ENCODE peak calls at places on chromosomes 11 and 22, in four cellular contexts. Z is thoracic aorta, Q is AG04449, Y is endodermal cell. T is an unnamed sample.

GRCh38 chr11:66841861-66842260 is 1.4 kb upstream of the RCE1 start:
- DNase-seq in Z (no peak), Y (peak; percentile 35), Q (no peak), T (no peak)

GRCh38 chr11:91220476-91221202 is 997.8 kb upstream of the CHORDC1 start:
- DNase-seq in Q (no peak), Y (no peak), Z (no peak), T (peak; percentile 29)

GRCh38 chr11:101446238-101446637 is 137.6 kb downstream of the TRPC6 start:
- DNase-seq in Q (peak; percentile 51), Y (no peak), Z (no peak), T (peak; percentile 32)

GRCh38 chr11:78796956-78797355 is 222.3 kb upstream of the NARS2 start:
- DNase-seq in Z (no peak), Q (peak; percentile 88), Y (no peak), T (peak; percentile 96)

GRCh38 chr11:9002920-9003572 is 755 bp downstream of the NRIP3 start:
- DNase-seq in Y (no peak), Z (no peak), Q (no peak), T (no peak)

GRCh38 chr11:62418136-62418535 is 697 bp upstream of the SCGB1A1 start:
- DNase-seq in Z (no peak), Q (no peak), Y (no peak), T (no peak)

GRCh38 chr22:29209624-29209929 is 3.9 kb downstream of the EMID1 start:
- DNase-seq in Z (no peak), Y (no peak), Q (no peak), T (no peak)

GRCh38 chr11:122040476-122040875 is 75.5 kb downstream of the BLID start:
- DNase-seq in Z (no peak), Q (no peak), Y (peak; percentile 49), T (peak; percentile 13)

GRCh38 chr22:31206896-31207687 is 5.0 kb upstream of the LIMK2 start:
- DNase-seq in Y (no peak), Q (no peak), Z (no peak), T (no peak)

GRCh38 chr11:121741316-121741715 is 288.5 kb upstream of the SORL1-AS1 start:
- DNase-seq in Q (no peak), Y (no peak), Z (no peak), T (peak; percentile 27)

GRCh38 chr11:898160-898517 is 12.5 kb downstream of the CHID1 start:
- DNase-seq in Y (peak; percentile 77), Q (no peak), Z (no peak), T (peak; percentile 14)

GRCh38 chr22:22894740-22895731 is 7.4 kb downstream of the IGLL5 start:
- DNase-seq in Z (no peak), Q (no peak), Y (no peak), T (no peak)

GRCh38 chr11:114059278-114059983 is at the start of gene ZBTB16:
- DNase-seq in Z (peak; percentile 56), Q (no peak), Y (peak; percentile 90), T (peak; percentile 80)

GRCh38 chr11:77813256-77813655 is 7.3 kb downstream of the RSF1 start:
- DNase-seq in Y (no peak), Z (no peak), Q (no peak), T (peak; percentile 43)

GRCh38 chr11:11155962-11156815 is 196.9 kb downstream of the CSNK2A3 start:
- DNase-seq in Q (no peak), Y (peak; percentile 96), Z (no peak), T (no peak)

GRCh38 chr11:43518407-43519165 is 159.9 kb downstream of the TTC17 start:
- DNase-seq in Y (peak; percentile 3), Z (no peak), Q (no peak), T (peak; percentile 5)

GRCh38 chr11:122202951-122203456 is 87.0 kb upstream of the BLID start:
- DNase-seq in Z (no peak), Q (no peak), Y (peak; percentile 92), T (peak; percentile 85)

GRCh38 chr11:114891911-114892310 is 213.6 kb downstream of the NXPE2 start:
- DNase-seq in Z (no peak), Y (no peak), Q (no peak), T (no peak)

GRCh38 chr11:69278091-69278867 is 15.7 kb upstream of the MYEOV start:
- DNase-seq in Q (no peak), Y (peak; percentile 83), Z (no peak), T (peak; percentile 14)

GRCh38 chr11:123249354-123249753 is 54.3 kb upstream of the CLMP start:
- DNase-seq in Z (no peak), Q (no peak), Y (no peak), T (no peak)

GRCh38 chr22:33841281-33842005 is 78.8 kb downstream of the LARGE1 start:
- DNase-seq in Q (no peak), Z (no peak), Y (no peak), T (no peak)

GRCh38 chr11:7648264-7648663 is 25.0 kb downstream of the CYB5R2 start:
- DNase-seq in Q (no peak), Z (no peak), Y (no peak), T (no peak)

GRCh38 chr11:7654094-7654742 is 19.1 kb downstream of the CYB5R2 start:
- DNase-seq in Z (no peak), Q (no peak), Y (no peak), T (no peak)

GRCh38 chr11:7651140-7651551 is 22.2 kb downstream of the CYB5R2 start:
- DNase-seq in Y (peak; percentile 25), Z (no peak), Q (no peak), T (no peak)

GRCh38 chr11:7655253-7656217 is 17.8 kb downstream of the CYB5R2 start:
- DNase-seq in Z (no peak), Y (no peak), Q (no peak), T (no peak)

DNA sequence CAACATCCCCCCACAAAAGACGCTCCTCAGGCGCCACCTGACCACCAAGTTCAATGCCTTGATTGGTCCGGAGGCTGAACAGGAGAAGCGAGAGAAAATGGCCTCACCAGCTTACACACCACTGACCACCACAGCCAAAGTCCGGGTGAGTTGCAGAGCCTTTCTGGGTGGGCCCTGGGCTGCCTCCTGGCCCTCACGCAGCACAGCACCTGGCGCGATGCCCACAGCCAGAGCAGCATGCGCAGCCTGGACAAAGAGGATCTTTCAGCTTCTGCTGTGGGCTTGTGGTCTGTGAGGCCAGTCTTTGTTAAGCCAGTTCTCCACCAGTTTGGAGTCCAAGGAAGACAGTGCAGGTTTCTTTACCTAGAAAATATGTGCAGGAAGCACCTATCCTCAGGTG is 21.6 kb downstream of the CYB5R2 start:
- DNase-seq in Z (no peak), Q (no peak), Y (peak; percentile 32), T (no peak)
- TF ChIP-seq CTCF in Z (no peak), Q (no peak), Y (no peak), T (no peak)

GRCh38 chr11:103609117-103610066 is 427.0 kb upstream of the DDI1 start:
- DNase-seq in Z (no peak), Y (peak; percentile 83), Q (peak; percentile 81), T (peak; percentile 95)
- TF ChIP-seq CTCF in Z (peak; percentile 16), Y (peak; percentile 81), Q (peak; percentile 82), T (peak; percentile 89)

GRCh38 chr11:73389134-73389525 is 12.9 kb downstream of the RELT start:
- DNase-seq in Q (no peak), Z (no peak), Y (no peak), T (no peak)
- TF ChIP-seq CTCF in Q (no peak), Z (no peak), Y (no peak), T (no peak)

GRCh38 chr11:120712862-120713770 is 201.6 kb downstream of the GRIK4 start:
- DNase-seq in Q (no peak), Z (no peak), Y (no peak), T (no peak)

GRCh38 chr11:120717042-120717441 is 205.5 kb downstream of the GRIK4 start:
- DNase-seq in Q (no peak), Y (no peak), Z (no peak), T (no peak)

GRCh38 chr11:120717623-120718022 is 206.1 kb downstream of the GRIK4 start:
- DNase-seq in Y (no peak), Q (no peak), Z (no peak), T (no peak)

GRCh38 chr11:120714448-120714847 is 202.9 kb downstream of the GRIK4 start:
- DNase-seq in Z (no peak), Y (no peak), Q (no peak), T (peak; percentile 27)

DNA sequence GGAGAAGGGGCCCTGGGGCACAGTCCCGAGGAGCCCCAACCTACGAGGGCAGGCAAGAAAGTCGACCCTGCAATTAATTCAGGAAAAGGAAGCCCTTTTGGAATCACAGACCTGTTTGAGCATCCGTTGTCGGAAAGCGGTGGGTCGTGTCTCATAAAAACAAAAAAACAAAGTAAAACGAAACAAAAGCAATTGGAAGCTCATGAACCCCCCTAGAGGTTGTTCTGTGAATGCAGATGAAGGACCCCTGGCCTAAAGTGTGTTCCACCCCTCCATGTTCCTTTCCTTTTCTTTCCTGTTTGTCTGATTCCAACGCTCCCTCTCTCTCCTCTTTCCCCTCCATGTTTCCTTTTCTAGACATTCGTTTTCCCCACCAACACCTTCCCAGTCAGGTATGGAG is 203.7 kb downstream of the GRIK4 start:
- DNase-seq in Q (no peak), Y (no peak), Z (no peak), T (no peak)
- TF ChIP-seq CTCF in Q (peak; percentile 32), Y (peak; percentile 76), Z (no peak), T (peak; percentile 51)

DNA sequence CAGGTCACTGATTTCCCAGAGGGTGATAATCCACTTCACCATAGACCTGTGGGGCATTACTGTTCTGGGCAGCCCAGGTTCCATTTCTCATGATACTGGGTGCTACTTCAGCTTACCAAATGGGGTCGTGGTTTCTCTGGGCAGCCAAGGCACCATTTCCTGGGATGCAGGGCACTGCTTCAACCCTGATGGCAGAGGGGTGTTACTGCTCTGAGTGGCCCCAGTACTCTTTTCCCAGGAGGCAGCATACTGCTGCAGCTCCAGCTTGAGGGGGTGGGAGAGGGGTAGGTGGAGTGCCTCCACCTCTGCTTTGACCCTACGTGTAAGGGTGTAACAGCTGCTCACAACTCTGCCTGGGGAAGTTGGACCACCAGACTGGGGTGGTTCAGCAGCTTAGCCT is 51.1 kb downstream of the PRMT3 start:
- DNase-seq in Y (no peak), Q (no peak), Z (no peak), T (no peak)
- TF ChIP-seq CTCF in Y (no peak), Q (no peak), Z (no peak), T (no peak)

GRCh38 chr11:86938900-86939880 is 16.0 kb downstream of the FZD4 start:
- DNase-seq in Z (no peak), Q (no peak), Y (no peak), T (peak; percentile 59)
- TF ChIP-seq CTCF in Z (peak; percentile 64), Q (peak; percentile 58), Y (peak; percentile 86), T (peak; percentile 61)

GRCh38 chr11:118435893-118436624 is at the start of gene KMT2A:
- DNase-seq in Y (peak; percentile 99), Q (peak; percentile 69), Z (peak; percentile 88), T (peak; percentile 99)
- TF ChIP-seq CTCF in Y (no peak), Q (no peak), Z (peak; percentile 28), T (no peak)